ENCODE peak calls at places on chromosomes 16 and 17, in six cellular contexts. Z is GM23338, I is A549, E is SK-N-SH, O is HCT116, A is HL-60. Y is an unnamed sample.

GRCh38 chr17:58702045-58702476 is 9.7 kb downstream of the RAD51C start:
- DNase-seq in Z (no peak), I (no peak), E (no peak), O (no peak), A (no peak), Y (no peak)

GRCh38 chr17:6524520-6524919 is 31.8 kb downstream of the PITPNM3 start:
- DNase-seq in Z (no peak), I (peak; percentile 55), E (no peak), O (peak; percentile 37), A (no peak), Y (peak; percentile 47)

GRCh38 chr17:7173687-7174602 is 5.2 kb downstream of the ASGR1 start:
- DNase-seq in Z (peak; percentile 96), I (no peak), E (peak; percentile 58), O (no peak), A (no peak), Y (no peak)

GRCh38 chr17:8959312-8959918 is 6.1 kb downstream of the PIK3R5 start:
- DNase-seq in Z (no peak), I (no peak), E (no peak), O (no peak), A (no peak), Y (no peak)

GRCh38 chr17:13346996-13347762 is 254.6 kb downstream of the HS3ST3A1 start:
- DNase-seq in Z (no peak), I (no peak), E (no peak), O (peak; percentile 87), A (no peak), Y (no peak)

GRCh38 chr17:13420294-13421277 is 181.1 kb downstream of the HS3ST3A1 start:
- DNase-seq in Z (no peak), I (no peak), E (no peak), O (no peak), A (peak; percentile 17), Y (no peak)

GRCh38 chr16:3717235-3718018 is at the start of gene TRAP1:
- DNase-seq in Z (peak; percentile 71), I (peak; percentile 82), E (peak; percentile 99), O (peak; percentile 49), A (peak; percentile 91), Y (no peak)

GRCh38 chr16:12501727-12502457 is 301.8 kb downstream of the CPPED1 start:
- DNase-seq in Z (no peak), I (no peak), E (no peak), O (no peak), A (no peak), Y (no peak)

GRCh38 chr17:7684856-7685532 is 2.3 kb downstream of the TP53 start:
- DNase-seq in Z (no peak), I (no peak), E (no peak), O (no peak), A (no peak), Y (no peak)

GRCh38 chr17:50482110-50482509 is 3.5 kb downstream of the RSAD1 start:
- DNase-seq in Z (no peak), I (no peak), E (no peak), O (no peak), A (no peak), Y (no peak)

GRCh38 chr16:82432261-82432660 is 194.5 kb upstream of the CDH13 start:
- DNase-seq in Z (no peak), I (no peak), E (no peak), O (no peak), A (no peak), Y (no peak)

GRCh38 chr17:37772982-37773381 is 28.1 kb upstream of the HNF1B start:
- DNase-seq in Z (no peak), I (no peak), E (no peak), O (no peak), A (no peak), Y (no peak)

GRCh38 chr16:3461120-3461519 is 17.6 kb downstream of the NAA60 start:
- DNase-seq in Z (no peak), I (no peak), E (no peak), O (no peak), A (no peak), Y (no peak)

GRCh38 chr16:65377131-65377649 is 255.3 kb upstream of the CDH11 start:
- DNase-seq in Z (no peak), I (no peak), E (no peak), O (no peak), A (no peak), Y (no peak)

GRCh38 chr16:58034128-58034685 is 8.7 kb downstream of the MMP15 start:
- DNase-seq in Z (no peak), I (no peak), E (peak; percentile 14), O (no peak), A (no peak), Y (no peak)

GRCh38 chr16:58036943-58037342 is 11.4 kb downstream of the MMP15 start:
- DNase-seq in Z (no peak), I (no peak), E (peak; percentile 10), O (no peak), A (no peak), Y (no peak)

GRCh38 chr16:58037365-58038057 is 12.0 kb downstream of the MMP15 start:
- DNase-seq in Z (no peak), I (no peak), E (peak; percentile 15), O (no peak), A (no peak), Y (no peak)

GRCh38 chr16:58034786-58035185 is 9.2 kb downstream of the MMP15 start:
- DNase-seq in Z (no peak), I (no peak), E (peak; percentile 18), O (no peak), A (no peak), Y (no peak)

GRCh38 chr16:58035356-58036170 is 10.0 kb downstream of the MMP15 start:
- DNase-seq in Z (no peak), I (no peak), E (peak; percentile 74), O (no peak), A (no peak), Y (no peak)
- TF ChIP-seq REST in Z (no peak), I (no peak), E (no peak), O (no peak), A (no peak), Y (no peak)

GRCh38 chr17:30186761-30187160 is 48.7 kb downstream of the SLC6A4 start:
- DNase-seq in Z (no peak), I (no peak), E (no peak), O (no peak), A (no peak), Y (no peak)

GRCh38 chr17:30191072-30191471 is 44.4 kb downstream of the SLC6A4 start:
- DNase-seq in Z (no peak), I (no peak), E (no peak), O (no peak), A (no peak), Y (no peak)

GRCh38 chr17:30188211-30188939 is 47.1 kb downstream of the SLC6A4 start:
- DNase-seq in Z (no peak), I (no peak), E (no peak), O (no peak), A (no peak), Y (no peak)

GRCh38 chr17:30187528-30187927 is 48.0 kb downstream of the SLC6A4 start:
- DNase-seq in Z (no peak), I (no peak), E (no peak), O (no peak), A (no peak), Y (no peak)
- H3K27ac ChIP-seq in Z (no peak overlapping the region), I (no peak overlapping the region), E (no peak overlapping the region), O (no peak overlapping the region), A (no peak overlapping the region), Y (no peak overlapping the region)

GRCh38 chr17:34502426-34502825 is 77.0 kb upstream of the TMEM132E start:
- DNase-seq in Z (no peak), I (no peak), E (no peak), O (no peak), A (no peak), Y (no peak)

GRCh38 chr17:34504814-34505484 is 74.4 kb upstream of the TMEM132E start:
- DNase-seq in Z (no peak), I (no peak), E (no peak), O (no peak), A (no peak), Y (no peak)

GRCh38 chr17:34499576-34499975 is 79.8 kb upstream of the TMEM132E start:
- DNase-seq in Z (peak; percentile 91), I (no peak), E (no peak), O (no peak), A (no peak), Y (no peak)

DNA sequence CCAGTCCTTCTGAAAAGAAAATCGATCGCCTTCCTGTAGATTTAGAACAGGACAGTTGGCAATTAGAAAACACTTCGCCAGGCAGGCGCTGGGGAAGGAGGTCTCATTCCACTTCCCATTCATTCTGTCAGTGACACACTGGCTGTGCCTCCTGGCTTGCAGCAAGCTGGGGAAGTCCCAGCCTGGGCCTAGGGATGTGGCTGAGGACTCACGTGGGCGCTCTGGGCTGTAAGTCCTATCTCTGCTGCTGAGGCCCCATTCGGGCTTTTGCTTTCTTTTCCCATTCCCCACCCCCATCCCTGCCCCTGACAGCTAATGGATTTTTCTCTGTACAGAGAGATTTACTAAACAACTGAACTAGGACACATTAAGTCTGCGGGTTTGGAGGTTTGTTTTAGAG is 75.6 kb upstream of the TMEM132E start:
- DNase-seq in Z (no peak), I (no peak), E (no peak), O (no peak), A (no peak), Y (no peak)
- TF ChIP-seq REST in Z (no peak), I (no peak), E (no peak), O (no peak), A (no peak), Y (no peak)

GRCh38 chr17:73042809-73043685 is 49.4 kb downstream of the SLC39A11 start:
- DNase-seq in Z (no peak), I (no peak), E (peak; percentile 47), O (no peak), A (no peak), Y (no peak)

GRCh38 chr17:73045722-73046121 is 46.8 kb downstream of the SLC39A11 start:
- DNase-seq in Z (no peak), I (no peak), E (no peak), O (no peak), A (no peak), Y (no peak)

GRCh38 chr17:73048170-73048569 is 44.3 kb downstream of the SLC39A11 start:
- DNase-seq in Z (no peak), I (no peak), E (no peak), O (no peak), A (no peak), Y (no peak)

GRCh38 chr17:73042225-73042624 is 50.3 kb downstream of the SLC39A11 start:
- DNase-seq in Z (no peak), I (no peak), E (no peak), O (no peak), A (no peak), Y (no peak)

GRCh38 chr17:73043686-73044581 is 48.6 kb downstream of the SLC39A11 start:
- DNase-seq in Z (no peak), I (no peak), E (peak; percentile 35), O (no peak), A (no peak), Y (no peak)
- H3K27ac ChIP-seq in Z (no peak overlapping the region), I (no peak overlapping the region), E (peak overlapping the region; percentile 78), O (no peak overlapping the region), A (no peak overlapping the region), Y (no peak overlapping the region)

Y was measured in Panc1.